ENCODE peak calls at places on chromosomes 7 and 10, in seven cellular contexts. H is tibial nerve; V is BJ; A is CD4-positive, alpha-beta T cell; W is endothelial cell; L is fibroblast of lung; P is GM13976. S is an unnamed sample.

GRCh38 chr7:68929712-68930395 is 668.4 kb upstream of the AUTS2 start:
- DNase-seq in H (no peak), V (no peak), A (no peak), W (no peak), L (peak), P (no peak), S (no peak)

GRCh38 chr10:48941427-48942075 is 1.9 kb upstream of the LRRC18 start:
- DNase-seq in H (no peak), V (no peak), A (no peak), W (no peak), L (no peak), P (no peak), S (no peak)

GRCh38 chr10:61159253-61159652 is 215.3 kb upstream of the RHOBTB1 start:
- DNase-seq in H (no peak), V (no peak), A (no peak), W (no peak), L (peak), P (no peak), S (no peak)

GRCh38 chr10:11521860-11522259 is 89.6 kb downstream of the USP6NL start:
- DNase-seq in H (no peak), V (no peak), A (no peak), W (no peak), L (peak), P (no peak), S (no peak)

GRCh38 chr7:87510430-87510875 is 35.0 kb upstream of the ABCB4 start:
- DNase-seq in H (no peak), V (no peak), A (no peak), W (no peak), L (no peak), P (no peak), S (no peak)

GRCh38 chr7:102976493-102976892 is 63.7 kb downstream of the LRRC17 start:
- DNase-seq in H (no peak), V (no peak), A (no peak), W (no peak), L (no peak), P (no peak), S (no peak)

GRCh38 chr10:58220769-58221448 is 46.8 kb downstream of the IPMK start:
- DNase-seq in H (no peak), V (peak), A (no peak), W (no peak), L (peak), P (no peak), S (no peak)

GRCh38 chr7:55133630-55134392 is 115.0 kb downstream of the EGFR start:
- DNase-seq in H (no peak), V (peak), A (no peak), W (no peak), L (peak), P (no peak), S (no peak)

GRCh38 chr10:97463363-97464132 is 17.6 kb downstream of the ZDHHC16 start:
- DNase-seq in H (no peak), V (peak), A (peak), W (peak), L (peak), P (peak), S (no peak)

GRCh38 chr7:5455175-5455574 is 31.5 kb upstream of the TNRC18 start:
- DNase-seq in H (no peak), V (no peak), A (no peak), W (no peak), L (no peak), P (no peak), S (no peak)

GRCh38 chr10:121605708-121606107 is 7.5 kb upstream of the FGFR2 start:
- DNase-seq in H (no peak), V (no peak), A (no peak), W (no peak), L (no peak), P (no peak), S (no peak)

GRCh38 chr7:108293190-108293612 is 163.0 kb downstream of the NRCAM start:
- DNase-seq in H (no peak), V (no peak), A (no peak), W (no peak), L (peak), P (no peak), S (no peak)

GRCh38 chr10:117439243-117439912 is 64.1 kb upstream of the PDZD8 start:
- DNase-seq in H (no peak), V (peak), A (no peak), W (no peak), L (peak), P (no peak), S (no peak)

GRCh38 chr7:107501593-107501992 is 31.7 kb downstream of the GPR22 start:
- DNase-seq in H (no peak), V (peak), A (no peak), W (peak), L (peak), P (no peak), S (no peak)

GRCh38 chr10:49257159-49257558 is 41.8 kb upstream of the C10orf71 start:
- DNase-seq in H (no peak), V (no peak), A (no peak), W (no peak), L (no peak), P (no peak), S (no peak)

GRCh38 chr10:72079356-72079755 is 9.0 kb downstream of the SPOCK2 start:
- DNase-seq in H (no peak), V (no peak), A (no peak), W (no peak), L (no peak), P (peak), S (no peak)

GRCh38 chr10:80260295-80261243 is 28.9 kb downstream of the MAT1A start:
- DNase-seq in H (no peak), V (no peak), A (peak), W (peak), L (no peak), P (peak), S (no peak)

GRCh38 chr7:117281562-117281961 is 41.3 kb downstream of the WNT2 start:
- DNase-seq in H (no peak), V (no peak), A (no peak), W (no peak), L (peak), P (no peak), S (no peak)

GRCh38 chr7:45573636-45574470 is at the start of gene ADCY1:
- DNase-seq in H (no peak), V (no peak), A (no peak), W (peak), L (no peak), P (peak), S (peak)

GRCh38 chr7:147023390-147023914 is 906.9 kb downstream of the CNTNAP2 start:
- DNase-seq in H (no peak), V (no peak), A (no peak), W (no peak), L (no peak), P (no peak), S (no peak)

GRCh38 chr10:3420527-3421469 is 248.2 kb upstream of the PITRM1 start:
- DNase-seq in H (no peak), V (no peak), A (no peak), W (no peak), L (no peak), P (no peak), S (no peak)

GRCh38 chr10:125624800-125625199 is 58.2 kb downstream of the TEX36 start:
- DNase-seq in H (no peak), V (no peak), A (no peak), W (no peak), L (no peak), P (no peak), S (no peak)

GRCh38 chr10:98338318-98338717 is 70.3 kb upstream of the LOXL4 start:
- DNase-seq in H (no peak), V (no peak), A (no peak), W (no peak), L (peak), P (no peak), S (no peak)

GRCh38 chr10:72712136-72712535 is 20.2 kb downstream of the MCU start:
- DNase-seq in H (no peak), V (no peak), A (no peak), W (no peak), L (peak), P (no peak), S (no peak)

GRCh38 chr7:15674586-15674985 is 11.9 kb downstream of the MEOX2 start:
- DNase-seq in H (no peak), V (no peak), A (no peak), W (no peak), L (no peak), P (no peak), S (no peak)

GRCh38 chr7:123748171-123748733 is 551 bp downstream of the WASL start:
- DNase-seq in H (peak), V (no peak), A (no peak), W (peak), L (peak), P (peak), S (no peak)

GRCh38 chr10:124181656-124182055 is 88.3 kb upstream of the CHST15 start:
- DNase-seq in H (no peak), V (no peak), A (no peak), W (no peak), L (no peak), P (no peak), S (no peak)

GRCh38 chr7:75884401-75884800 is 5.6 kb downstream of the RHBDD2 start:
- DNase-seq in H (no peak), V (no peak), A (no peak), W (no peak), L (no peak), P (no peak), S (no peak)

GRCh38 chr7:12315049-12315448 is 88.6 kb downstream of the VWDE start:
- DNase-seq in H (no peak), V (no peak), A (no peak), W (no peak), L (peak), P (no peak), S (no peak)

GRCh38 chr7:6559896-6560295 is 8.6 kb upstream of the GRID2IP start:
- DNase-seq in H (no peak), V (no peak), A (no peak), W (no peak), L (no peak), P (no peak), S (no peak)

GRCh38 chr7:6553460-6554044 is 2.3 kb upstream of the GRID2IP start:
- DNase-seq in H (no peak), V (no peak), A (no peak), W (no peak), L (no peak), P (peak), S (no peak)

GRCh38 chr7:6558837-6559236 is 7.6 kb upstream of the GRID2IP start:
- DNase-seq in H (no peak), V (no peak), A (no peak), W (peak), L (peak), P (no peak), S (no peak)

GRCh38 chr7:6554848-6555247 is 3.6 kb upstream of the GRID2IP start:
- DNase-seq in H (no peak), V (no peak), A (no peak), W (no peak), L (no peak), P (peak), S (no peak)

GRCh38 chr7:6556196-6556595 is 4.9 kb upstream of the GRID2IP start:
- DNase-seq in H (no peak), V (no peak), A (no peak), W (no peak), L (no peak), P (peak), S (no peak)
- TF ChIP-seq CTCF in H (no peak), V (no peak), A (no peak), W (peak), L (no peak), P (no peak), S (no peak)

GRCh38 chr10:77756319-77757232 is 119.0 kb upstream of the KCNMA1 start:
- DNase-seq in H (no peak), V (no peak), A (no peak), W (peak), L (peak), P (peak), S (no peak)
- TF ChIP-seq CTCF in H (no peak), V (peak), A (no peak), W (peak), L (peak), P (peak), S (peak)

GRCh38 chr7:64463636-64464375 is 99.1 kb downstream of the ZNF680 start:
- DNase-seq in H (peak), V (peak), A (no peak), W (no peak), L (peak), P (no peak), S (peak)
- TF ChIP-seq CTCF in H (no peak), V (no peak), A (no peak), W (no peak), L (no peak), P (no peak), S (no peak)

DNA sequence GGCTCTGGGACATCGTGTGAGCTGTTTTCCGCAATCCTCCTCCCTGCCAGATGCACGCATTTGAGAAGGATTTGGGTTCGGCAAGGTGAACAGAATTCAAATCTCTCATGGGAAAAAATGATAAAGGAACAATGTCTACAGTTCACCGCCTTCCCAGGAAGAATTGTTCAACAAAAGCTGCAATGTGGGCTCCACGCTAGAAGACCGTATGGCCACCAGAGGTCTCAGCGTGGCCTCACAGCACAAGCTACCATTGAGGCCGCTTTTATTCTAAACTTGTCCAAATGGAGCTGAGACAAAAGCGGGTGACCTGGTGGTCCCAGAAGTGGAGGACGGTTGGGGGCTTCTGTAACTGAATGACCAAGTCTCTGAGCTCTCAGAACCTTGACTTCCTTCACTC is 733.1 kb downstream of the PARD3 start:
- DNase-seq in H (no peak), V (no peak), A (no peak), W (no peak), L (no peak), P (no peak), S (no peak)
- TF ChIP-seq CTCF in H (no peak), V (peak), A (no peak), W (no peak), L (no peak), P (no peak), S (no peak)

DNA sequence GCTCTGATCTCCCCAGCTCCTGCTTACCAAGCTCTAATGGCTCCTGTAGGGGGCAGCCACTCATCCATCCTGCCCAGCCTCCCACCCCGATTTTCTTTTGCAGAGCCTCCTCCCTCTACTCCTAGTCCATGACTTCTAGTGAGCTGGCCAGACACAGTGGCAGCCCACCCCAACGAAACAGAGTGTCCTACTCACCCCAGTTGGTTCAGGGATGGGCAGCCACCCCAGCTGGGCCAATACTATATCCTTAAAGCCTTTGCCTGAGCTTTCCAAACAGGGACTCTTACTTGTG is 77.1 kb downstream of the GRID1 start:
- DNase-seq in H (no peak), V (no peak), A (no peak), W (no peak), L (no peak), P (no peak), S (no peak)
- TF ChIP-seq CTCF in H (no peak), V (no peak), A (no peak), W (no peak), L (no peak), P (no peak), S (no peak)

GRCh38 chr10:114932945-114933344 is 5.0 kb upstream of the TRUB1 start:
- DNase-seq in H (no peak), V (no peak), A (no peak), W (no peak), L (no peak), P (no peak), S (no peak)

GRCh38 chr10:114928818-114929217 is 9.2 kb upstream of the TRUB1 start:
- DNase-seq in H (no peak), V (no peak), A (no peak), W (no peak), L (peak), P (no peak), S (no peak)

GRCh38 chr10:114932225-114932624 is 5.8 kb upstream of the TRUB1 start:
- DNase-seq in H (no peak), V (no peak), A (no peak), W (no peak), L (no peak), P (no peak), S (no peak)

GRCh38 chr10:114931072-114931679 is 6.8 kb upstream of the TRUB1 start:
- DNase-seq in H (no peak), V (no peak), A (no peak), W (no peak), L (no peak), P (no peak), S (no peak)

DNA sequence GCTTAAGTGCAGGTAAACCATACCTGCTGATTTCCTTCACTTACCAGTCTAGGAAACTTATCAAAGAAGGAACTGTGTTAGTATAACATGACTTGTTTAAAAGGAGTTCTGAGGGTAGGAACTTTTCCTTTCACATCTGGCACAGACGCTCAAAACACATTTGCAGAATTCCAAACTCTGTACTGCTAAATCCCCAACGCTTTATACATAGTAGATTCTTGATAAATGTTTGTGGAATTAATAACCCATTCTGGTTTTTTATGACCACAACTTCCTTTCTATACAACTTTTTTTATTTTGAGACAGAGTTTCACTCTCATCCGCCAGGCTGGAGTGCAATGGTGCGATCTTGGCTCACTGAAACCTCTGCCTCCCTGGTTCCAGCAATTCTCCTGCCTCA is 7.7 kb upstream of the TRUB1 start:
- DNase-seq in H (no peak), V (peak), A (no peak), W (no peak), L (peak), P (no peak), S (no peak)
- TF ChIP-seq CTCF in H (no peak), V (no peak), A (no peak), W (no peak), L (no peak), P (no peak), S (no peak)

DNA sequence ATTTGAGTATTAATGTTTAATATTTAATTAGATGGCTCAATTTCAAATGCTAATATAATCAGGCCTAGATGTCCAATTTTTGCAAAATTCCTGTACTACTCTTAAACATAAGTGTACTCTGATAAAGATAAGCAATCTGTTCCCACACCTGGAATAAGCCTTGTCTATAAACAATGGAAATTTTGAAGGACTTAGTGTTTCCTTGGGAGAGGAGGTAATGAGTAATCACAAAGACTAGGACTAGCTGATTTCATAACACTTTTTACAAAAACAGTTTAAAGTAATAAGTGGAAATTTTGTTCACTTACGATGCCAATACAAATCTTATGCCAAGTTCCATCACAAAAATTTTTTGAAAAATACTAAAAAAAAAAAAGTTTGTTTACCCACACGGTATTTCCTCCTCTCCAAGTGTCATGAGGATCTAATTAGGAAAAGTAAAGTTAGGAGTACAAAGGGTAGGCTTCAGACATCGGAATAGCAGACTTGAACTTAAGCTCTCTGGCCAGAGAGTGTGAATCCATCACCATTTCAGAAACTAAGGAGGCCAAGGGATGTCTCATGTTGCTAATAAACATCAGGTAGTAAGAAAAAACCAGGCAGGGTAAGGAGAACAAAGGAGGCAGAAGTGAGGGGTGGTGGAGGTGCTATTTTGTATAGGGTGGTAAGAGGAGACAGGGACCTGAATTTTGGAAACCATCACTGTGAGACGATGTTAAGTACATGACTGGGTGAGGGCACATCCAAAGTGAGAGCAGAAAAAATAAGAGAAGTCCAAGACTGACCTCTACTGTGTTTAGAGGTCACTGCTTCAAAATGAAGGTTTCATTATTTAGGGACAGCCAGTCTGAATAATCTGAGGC is 61.3 kb downstream of the RAPGEF5 start:
- DNase-seq in H (no peak), V (no peak), A (no peak), W (no peak), L (no peak), P (no peak), S (no peak)
- TF ChIP-seq CTCF in H (no peak), V (no peak), A (no peak), W (no peak), L (no peak), P (no peak), S (no peak)

DNA sequence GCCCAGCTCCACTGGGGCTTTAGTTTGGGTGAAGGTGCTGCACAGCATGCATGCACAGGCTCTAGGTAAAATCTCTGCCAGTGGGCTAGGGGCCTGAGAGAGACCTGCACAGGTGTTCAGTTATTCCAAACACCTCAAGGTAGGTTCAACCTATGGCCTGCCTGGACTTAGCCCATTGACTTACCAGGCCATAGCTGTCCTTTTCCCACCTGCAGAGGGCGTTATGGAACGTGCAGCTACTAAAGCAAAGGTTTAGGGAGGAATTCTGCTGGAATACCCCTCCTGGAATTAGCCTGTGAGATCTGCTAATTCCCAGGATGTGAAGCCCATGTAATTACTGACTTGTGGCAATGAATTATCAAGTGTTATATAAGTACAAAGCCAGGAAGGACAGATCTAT is 3.6 kb downstream of the VWC2 start:
- DNase-seq in H (no peak), V (no peak), A (no peak), W (peak), L (no peak), P (no peak), S (no peak)
- TF ChIP-seq CTCF in H (no peak), V (no peak), A (no peak), W (peak), L (no peak), P (peak), S (peak)

GRCh38 chr10:113980408-113981087 is 63.1 kb upstream of the ADRB1 start:
- DNase-seq in H (no peak), V (no peak), A (no peak), W (no peak), L (no peak), P (no peak), S (no peak)
- TF ChIP-seq CTCF in H (no peak), V (peak), A (no peak), W (no peak), L (peak), P (no peak), S (no peak)

S was measured in D721Med.